ENCODE peak calls at places on chromosomes 11 and 22, in seven cellular contexts. A is body of pancreas, E is heart right ventricle, Y is Panc1, R is small intestine, W is A549, S is coronary artery. N is an unnamed sample.

GRCh38 chr11:107006076-107006833 is 12.0 kb downstream of the GUCY1A2 start:
- DNase-seq in A (no peak), E (no peak), Y (no peak), R (no peak), W (no peak), S (no peak), N (no peak)

GRCh38 chr11:70547386-70547785 is 149.1 kb downstream of the CTTN start:
- DNase-seq in A (no peak), E (no peak), Y (no peak), R (no peak), W (no peak), S (no peak), N (no peak)

GRCh38 chr22:24134090-24134846 is 47.0 kb upstream of the SUSD2 start:
- DNase-seq in A (no peak), E (peak), Y (no peak), R (no peak), W (no peak), S (no peak), N (no peak)

GRCh38 chr11:93484716-93485115 is 58.5 kb downstream of the SMCO4 start:
- DNase-seq in A (no peak), E (no peak), Y (no peak), R (no peak), W (no peak), S (no peak), N (peak)

GRCh38 chr22:46881373-46882118 is 119.1 kb downstream of the TBC1D22A start:
- DNase-seq in A (no peak), E (no peak), Y (no peak), R (peak), W (no peak), S (no peak), N (no peak)

GRCh38 chr22:25404923-25405853 is 159.3 kb upstream of the GRK3 start:
- DNase-seq in A (peak), E (peak), Y (no peak), R (peak), W (peak), S (no peak), N (no peak)

GRCh38 chr22:48167238-48167637 is 1404.8 kb downstream of the TBC1D22A start:
- DNase-seq in A (no peak), E (no peak), Y (no peak), R (no peak), W (no peak), S (no peak), N (no peak)

GRCh38 chr22:45612940-45613339 is 58.7 kb upstream of the ATXN10 start:
- DNase-seq in A (no peak), E (no peak), Y (no peak), R (no peak), W (no peak), S (no peak), N (no peak)

GRCh38 chr11:103863497-103863896 is 172.9 kb upstream of the DDI1 start:
- DNase-seq in A (no peak), E (no peak), Y (no peak), R (no peak), W (no peak), S (no peak), N (peak)

GRCh38 chr11:15854245-15854644 is 502.1 kb downstream of the SOX6 start:
- DNase-seq in A (no peak), E (no peak), Y (no peak), R (no peak), W (no peak), S (no peak), N (no peak)

GRCh38 chr11:64538501-64538951 is 52.5 kb upstream of the SLC22A12 start:
- DNase-seq in A (no peak), E (no peak), Y (no peak), R (no peak), W (no peak), S (no peak), N (no peak)

GRCh38 chr22:19887251-19887985 is 32.7 kb upstream of the GNB1L start:
- DNase-seq in A (no peak), E (no peak), Y (no peak), R (no peak), W (no peak), S (no peak), N (no peak)

GRCh38 chr11:120612363-120613263 is 101.1 kb downstream of the GRIK4 start:
- DNase-seq in A (no peak), E (peak), Y (no peak), R (peak), W (peak), S (no peak), N (no peak)

GRCh38 chr11:71962428-71963038 is 33.7 kb downstream of the RNF121 start:
- DNase-seq in A (no peak), E (no peak), Y (no peak), R (no peak), W (peak), S (no peak), N (peak)

GRCh38 chr11:57095896-57096295 is 85.9 kb upstream of the LRRC55 start:
- DNase-seq in A (no peak), E (no peak), Y (no peak), R (no peak), W (no peak), S (no peak), N (no peak)

GRCh38 chr11:94664336-94664735 is 97.2 kb downstream of the PIWIL4 start:
- DNase-seq in A (no peak), E (no peak), Y (no peak), R (no peak), W (peak), S (no peak), N (no peak)

GRCh38 chr11:62976109-62976508 is 8.7 kb downstream of the SLC22A6 start:
- DNase-seq in A (no peak), E (no peak), Y (no peak), R (peak), W (peak), S (peak), N (no peak)

GRCh38 chr22:49789289-49790141 is 38.2 kb downstream of the BRD1 start:
- DNase-seq in A (no peak), E (no peak), Y (no peak), R (no peak), W (no peak), S (no peak), N (peak)

GRCh38 chr11:67697846-67698245 is 23.4 kb upstream of the ALDH3B2 start:
- DNase-seq in A (no peak), E (no peak), Y (no peak), R (no peak), W (no peak), S (no peak), N (no peak)

GRCh38 chr11:13260196-13260962 is 17.2 kb upstream of the BMAL1 start:
- DNase-seq in A (no peak), E (no peak), Y (no peak), R (no peak), W (no peak), S (no peak), N (no peak)

GRCh38 chr11:12677131-12677530 is 2.9 kb downstream of the TEAD1 start:
- DNase-seq in A (no peak), E (no peak), Y (no peak), R (no peak), W (no peak), S (no peak), N (no peak)

GRCh38 chr11:114134870-114135269 is 75.4 kb downstream of the ZBTB16 start:
- DNase-seq in A (no peak), E (no peak), Y (no peak), R (no peak), W (no peak), S (no peak), N (peak)

GRCh38 chr11:88175004-88175706 is at the start of gene RAB38:
- DNase-seq in A (peak), E (peak), Y (no peak), R (peak), W (peak), S (no peak), N (no peak)

GRCh38 chr22:47634342-47634741 is 871.9 kb downstream of the TBC1D22A start:
- DNase-seq in A (no peak), E (no peak), Y (no peak), R (no peak), W (no peak), S (no peak), N (no peak)

GRCh38 chr11:116657842-116658825 is 114.7 kb downstream of the BUD13 start:
- DNase-seq in A (no peak), E (no peak), Y (no peak), R (no peak), W (peak), S (peak), N (no peak)

GRCh38 chr11:9518835-9519234 is 54.6 kb upstream of the WEE1 start:
- DNase-seq in A (no peak), E (no peak), Y (no peak), R (no peak), W (no peak), S (no peak), N (no peak)

DNA sequence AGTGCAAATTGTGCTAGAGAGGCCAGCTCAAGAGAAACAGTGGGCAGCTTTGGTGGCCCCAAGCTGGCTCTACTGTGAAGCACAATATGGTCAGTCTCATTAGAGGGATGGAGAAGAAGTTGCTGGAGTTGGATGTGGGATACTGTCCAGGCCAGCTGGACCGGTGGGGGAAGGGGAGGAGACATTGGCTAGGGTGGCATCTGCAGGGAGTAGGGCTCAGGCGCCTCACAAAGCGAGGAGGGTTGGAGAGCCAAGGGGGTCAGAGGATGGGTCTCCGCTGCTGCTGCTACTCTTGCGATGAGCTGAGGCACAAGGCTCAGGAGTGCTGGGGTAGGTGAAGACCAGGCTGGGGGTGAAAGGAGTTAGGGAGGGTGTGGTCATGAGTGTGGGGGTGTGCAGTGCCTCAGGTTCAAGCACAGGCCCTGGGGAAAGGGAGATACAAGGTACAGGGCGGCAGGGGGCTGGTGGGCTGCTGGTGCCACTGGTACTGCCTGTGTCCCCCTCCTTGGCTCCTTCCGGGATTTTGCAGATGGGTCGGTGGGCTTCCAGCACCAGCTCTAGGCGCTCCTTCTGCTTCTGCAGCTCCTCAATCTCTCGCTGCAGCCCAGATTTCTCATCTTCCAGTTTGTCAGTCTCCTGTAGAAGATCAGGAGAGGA is 2.3 kb downstream of the CCDC85B start:
- DNase-seq in A (no peak), E (peak), Y (no peak), R (no peak), W (no peak), S (no peak), N (no peak)
- H3K4me3 ChIP-seq in A (no peak), E (peak), Y (peak), R (no peak), W (no peak), S (peak), N (no peak)

GRCh38 chr11:46363031-46363407 is 15.8 kb downstream of the DGKZ start:
- DNase-seq in A (no peak), E (peak), Y (no peak), R (no peak), W (peak), S (no peak), N (no peak)

GRCh38 chr11:46363455-46363920 is 16.2 kb downstream of the DGKZ start:
- DNase-seq in A (no peak), E (peak), Y (peak), R (no peak), W (no peak), S (no peak), N (no peak)

GRCh38 chr11:46361283-46362145 is 14.3 kb downstream of the DGKZ start:
- DNase-seq in A (no peak), E (peak), Y (no peak), R (no peak), W (no peak), S (no peak), N (no peak)

GRCh38 chr11:46360878-46361277 is 13.6 kb downstream of the DGKZ start:
- DNase-seq in A (no peak), E (no peak), Y (no peak), R (no peak), W (no peak), S (no peak), N (no peak)

GRCh38 chr11:46362146-46363030 is 15.1 kb downstream of the DGKZ start:
- DNase-seq in A (no peak), E (no peak), Y (no peak), R (no peak), W (no peak), S (no peak), N (no peak)
- H3K4me3 ChIP-seq in A (no peak), E (peak), Y (no peak), R (no peak), W (no peak), S (peak), N (peak)

DNA sequence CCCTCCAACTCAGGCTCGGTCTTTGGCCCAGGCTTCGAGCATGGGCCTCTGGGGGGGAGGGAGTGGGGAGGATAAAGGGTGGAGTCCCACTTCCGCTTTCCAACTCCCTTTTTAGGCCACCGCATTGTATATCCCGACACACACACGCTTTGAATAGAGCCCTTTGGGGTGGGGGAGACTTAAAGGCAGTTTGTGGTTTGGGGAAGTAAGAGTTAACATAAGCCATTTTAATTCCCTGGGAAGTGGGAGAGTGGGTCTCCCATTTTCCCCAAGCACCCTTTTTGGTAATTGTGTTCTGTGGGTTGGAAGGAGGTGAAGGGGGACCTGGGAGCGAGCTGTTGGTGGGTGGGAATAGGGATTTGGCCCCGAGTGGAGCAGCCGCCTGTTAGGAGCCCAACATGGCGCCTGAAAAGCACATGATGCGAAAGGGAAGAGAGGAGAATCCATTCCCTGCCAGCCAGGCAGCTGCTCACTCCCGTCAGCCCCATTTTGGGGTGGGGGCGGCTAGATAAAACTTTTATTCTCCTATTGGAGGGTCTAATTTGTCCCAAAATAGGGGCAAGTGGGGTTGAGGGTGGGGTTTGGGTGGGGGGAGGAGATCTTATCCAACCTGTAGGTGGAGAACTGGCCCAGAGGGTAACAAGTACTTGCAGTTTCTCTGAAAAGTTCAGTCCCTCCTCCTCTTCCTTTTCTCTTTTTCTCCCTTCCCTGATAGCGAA is 983 bp downstream of the PCF11 start:
- DNase-seq in A (peak), E (peak), Y (peak), R (peak), W (peak), S (peak), N (no peak)
- H3K4me3 ChIP-seq in A (peak), E (peak), Y (peak), R (peak), W (peak), S (peak), N (peak)

GRCh38 chr11:105609341-105609781 is 512 bp upstream of the GRIA4 start:
- DNase-seq in A (no peak), E (no peak), Y (no peak), R (peak), W (no peak), S (no peak), N (no peak)
- H3K4me3 ChIP-seq in A (no peak), E (no peak), Y (peak), R (no peak), W (no peak), S (peak), N (no peak)

GRCh38 chr11:125833016-125833415 is at the start of gene PATE4:
- DNase-seq in A (no peak), E (no peak), Y (no peak), R (no peak), W (no peak), S (no peak), N (no peak)

DNA sequence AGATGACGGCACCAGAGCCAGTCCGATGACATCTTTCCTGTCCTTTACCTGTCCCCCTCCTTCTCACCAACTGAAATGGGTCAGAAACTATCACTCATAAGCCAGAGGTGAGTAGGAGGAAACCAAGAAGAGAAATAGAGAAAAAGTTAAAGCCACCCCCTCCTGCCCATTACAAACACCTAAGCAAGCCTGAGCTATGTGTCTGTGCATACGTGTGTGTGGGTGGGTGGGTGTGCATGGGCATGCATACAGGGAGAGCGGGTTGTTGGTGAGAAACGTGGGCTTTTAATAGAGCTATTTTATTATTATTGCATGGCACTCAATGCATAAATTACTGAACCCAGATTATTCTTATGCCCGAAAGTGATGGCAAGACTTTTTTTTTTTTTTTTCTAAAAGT is 2.6 kb downstream of the PATE4 start:
- DNase-seq in A (no peak), E (no peak), Y (no peak), R (no peak), W (no peak), S (no peak), N (no peak)
- H3K4me3 ChIP-seq in A (no peak), E (no peak), Y (no peak), R (no peak), W (no peak), S (no peak), N (no peak)

GRCh38 chr11:34188181-34188580 is 82.8 kb downstream of the NAT10 start:
- DNase-seq in A (no peak), E (no peak), Y (no peak), R (no peak), W (no peak), S (no peak), N (no peak)
- H3K4me3 ChIP-seq in A (no peak), E (no peak), Y (no peak), R (no peak), W (no peak), S (no peak), N (no peak)

GRCh38 chr22:30422481-30423295 is 2.9 kb upstream of the MTFP1 start:
- DNase-seq in A (peak), E (peak), Y (no peak), R (peak), W (peak), S (peak), N (peak)
- H3K4me3 ChIP-seq in A (peak), E (peak), Y (peak), R (peak), W (peak), S (peak), N (peak)

DNA sequence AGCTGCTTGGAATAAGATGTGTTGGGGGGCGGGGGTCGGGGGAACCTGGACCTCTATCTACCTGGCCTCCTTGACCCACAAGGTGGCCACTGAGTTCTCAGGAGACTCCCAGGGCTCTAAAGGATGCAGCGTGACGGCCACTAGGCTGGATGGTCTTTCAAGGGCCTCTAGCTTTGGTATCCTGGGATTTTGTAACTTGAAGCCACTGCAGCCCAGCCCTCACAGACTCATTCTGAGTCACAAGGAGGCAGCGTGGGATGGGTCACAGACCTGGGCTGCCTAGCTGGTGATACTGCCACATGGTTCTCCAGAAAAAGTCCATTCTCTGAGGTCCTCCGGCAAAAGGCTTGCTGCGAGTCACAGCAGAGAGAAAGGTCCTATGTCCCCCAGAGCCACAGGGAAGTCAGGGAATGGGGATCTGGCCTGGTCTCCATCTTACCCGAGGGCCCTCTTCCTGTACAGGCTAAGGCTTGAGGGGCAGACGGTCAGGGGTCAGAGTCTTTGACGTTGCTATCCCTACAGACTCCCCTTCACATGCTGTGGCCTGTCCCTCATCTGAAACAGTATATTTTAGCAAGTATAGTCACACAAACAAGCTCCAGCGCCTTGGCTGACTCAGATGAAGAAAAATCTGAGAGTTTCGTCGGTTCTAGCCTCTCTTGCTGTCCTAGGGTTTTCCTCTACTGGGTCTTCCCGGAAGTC is 52.4 kb downstream of the KCNC1 start:
- DNase-seq in A (no peak), E (no peak), Y (no peak), R (no peak), W (no peak), S (no peak), N (peak)
- H3K4me3 ChIP-seq in A (no peak), E (no peak), Y (no peak), R (no peak), W (no peak), S (no peak), N (no peak)

DNA sequence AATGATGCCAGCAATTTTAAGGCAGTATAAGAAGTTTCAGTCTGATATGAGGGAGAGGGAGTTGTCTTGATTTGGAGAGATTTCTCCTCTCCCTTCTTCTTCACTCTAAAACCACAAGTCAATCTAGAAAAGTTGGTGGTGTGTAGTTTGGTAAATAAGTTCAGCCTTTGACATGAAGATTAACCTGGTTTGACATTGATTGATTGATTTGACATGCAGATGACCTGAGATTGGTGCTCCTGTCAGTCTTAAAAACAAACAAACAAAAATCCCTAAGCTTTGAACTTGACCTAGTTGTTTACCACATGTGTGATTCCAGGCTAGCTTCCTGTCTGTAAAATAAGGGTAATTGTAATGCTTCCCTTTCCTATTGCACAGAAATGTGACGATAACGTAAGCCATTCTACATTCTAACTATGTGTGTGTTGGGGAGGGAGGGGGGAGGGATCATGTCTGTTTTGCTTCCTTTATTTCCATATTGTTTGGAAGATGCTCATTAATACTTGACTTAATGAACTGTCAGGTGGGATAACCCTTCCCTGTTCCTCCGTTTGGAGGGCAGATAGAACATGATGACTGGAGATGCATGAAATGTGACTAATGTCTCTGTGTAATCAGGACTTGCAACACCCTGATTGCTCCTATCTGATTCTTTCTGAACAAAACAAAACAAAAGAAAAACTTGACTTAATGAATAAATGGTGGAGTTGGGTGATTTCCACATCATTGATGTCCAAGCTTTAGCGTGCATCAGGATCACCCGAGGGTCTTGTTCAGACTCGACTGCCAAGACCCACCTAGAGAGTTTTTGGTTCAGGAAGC is 106.0 kb upstream of the CLMP start:
- DNase-seq in A (no peak), E (no peak), Y (peak), R (no peak), W (peak), S (no peak), N (peak)
- H3K4me3 ChIP-seq in A (no peak), E (peak), Y (no peak), R (no peak), W (no peak), S (peak), N (peak)

N was measured in skeletal muscle cell.